ENCODE peak calls at places on chromosomes 3 and 15, in four cellular contexts. One of them, this sample, is unnamed.

GRCh38 chr3:126197854-126198584 is 17.6 kb upstream of the ALDH1L1 start:
- DNase-seq in hepatocyte: peak
- DNase-seq in uterus: peak
- DNase-seq in H9: peak
- DNase-seq in this sample: peak

GRCh38 chr3:30221622-30222021 is 384.8 kb upstream of the TGFBR2 start:
- DNase-seq in H9: no peak
- DNase-seq in uterus: no peak
- DNase-seq in hepatocyte: no peak
- DNase-seq in this sample: no peak

GRCh38 chr3:76061654-76062053 is 276.3 kb upstream of the ZNF717 start:
- DNase-seq in H9: no peak
- DNase-seq in hepatocyte: no peak
- DNase-seq in uterus: no peak
- DNase-seq in this sample: no peak

GRCh38 chr3:16258892-16259291 is 5.9 kb downstream of the DPH3 start:
- DNase-seq in uterus: no peak
- DNase-seq in H9: no peak
- DNase-seq in hepatocyte: no peak
- DNase-seq in this sample: no peak

GRCh38 chr3:157618075-157618760 is 115.0 kb upstream of the VEPH1 start:
- DNase-seq in H9: no peak
- DNase-seq in hepatocyte: peak
- DNase-seq in uterus: no peak
- DNase-seq in this sample: no peak

GRCh38 chr3:39088889-39089288 is 18.5 kb downstream of the GORASP1 start:
- DNase-seq in hepatocyte: no peak
- DNase-seq in H9: no peak
- DNase-seq in uterus: no peak
- DNase-seq in this sample: no peak

GRCh38 chr15:50906954-50907865 is 1.3 kb upstream of the AP4E1 start:
- DNase-seq in H9: no peak
- DNase-seq in hepatocyte: peak
- DNase-seq in uterus: no peak
- DNase-seq in this sample: no peak

GRCh38 chr3:181561605-181562031 is 150.1 kb upstream of the SOX2 start:
- DNase-seq in H9: no peak
- DNase-seq in hepatocyte: no peak
- DNase-seq in uterus: no peak
- DNase-seq in this sample: no peak

GRCh38 chr3:123414958-123415792 is 33.7 kb downstream of the ADCY5 start:
- DNase-seq in hepatocyte: no peak
- DNase-seq in uterus: no peak
- DNase-seq in H9: no peak
- DNase-seq in this sample: no peak

GRCh38 chr3:13080591-13080990 is 7.4 kb upstream of the IQSEC1 start:
- DNase-seq in uterus: no peak
- DNase-seq in hepatocyte: no peak
- DNase-seq in H9: no peak
- DNase-seq in this sample: peak

GRCh38 chr3:100650651-100651611 is 41.5 kb downstream of the ADGRG7 start:
- DNase-seq in uterus: no peak
- DNase-seq in H9: no peak
- DNase-seq in hepatocyte: no peak
- DNase-seq in this sample: no peak

GRCh38 chr15:66212471-66212870 is 41.1 kb downstream of the MEGF11 start:
- DNase-seq in uterus: no peak
- DNase-seq in hepatocyte: no peak
- DNase-seq in H9: no peak
- DNase-seq in this sample: no peak

GRCh38 chr3:9915252-9916141 is 1.4 kb upstream of the IL17RC start:
- DNase-seq in H9: peak
- DNase-seq in hepatocyte: peak
- DNase-seq in uterus: peak
- DNase-seq in this sample: peak
- TF ChIP-seq CTCF in H9: peak
- TF ChIP-seq CTCF in hepatocyte: peak
- TF ChIP-seq CTCF in uterus: peak
- TF ChIP-seq CTCF in this sample: peak

GRCh38 chr15:92829875-92830274 is 70.2 kb upstream of the CHD2 start:
- DNase-seq in hepatocyte: no peak
- DNase-seq in uterus: no peak
- DNase-seq in H9: no peak
- DNase-seq in this sample: no peak

GRCh38 chr15:92832992-92833438 is 67.1 kb upstream of the CHD2 start:
- DNase-seq in hepatocyte: no peak
- DNase-seq in uterus: no peak
- DNase-seq in H9: no peak
- DNase-seq in this sample: no peak

GRCh38 chr15:92831459-92832229 is 68.5 kb upstream of the CHD2 start:
- DNase-seq in uterus: peak
- DNase-seq in hepatocyte: peak
- DNase-seq in H9: peak
- DNase-seq in this sample: peak

DNA sequence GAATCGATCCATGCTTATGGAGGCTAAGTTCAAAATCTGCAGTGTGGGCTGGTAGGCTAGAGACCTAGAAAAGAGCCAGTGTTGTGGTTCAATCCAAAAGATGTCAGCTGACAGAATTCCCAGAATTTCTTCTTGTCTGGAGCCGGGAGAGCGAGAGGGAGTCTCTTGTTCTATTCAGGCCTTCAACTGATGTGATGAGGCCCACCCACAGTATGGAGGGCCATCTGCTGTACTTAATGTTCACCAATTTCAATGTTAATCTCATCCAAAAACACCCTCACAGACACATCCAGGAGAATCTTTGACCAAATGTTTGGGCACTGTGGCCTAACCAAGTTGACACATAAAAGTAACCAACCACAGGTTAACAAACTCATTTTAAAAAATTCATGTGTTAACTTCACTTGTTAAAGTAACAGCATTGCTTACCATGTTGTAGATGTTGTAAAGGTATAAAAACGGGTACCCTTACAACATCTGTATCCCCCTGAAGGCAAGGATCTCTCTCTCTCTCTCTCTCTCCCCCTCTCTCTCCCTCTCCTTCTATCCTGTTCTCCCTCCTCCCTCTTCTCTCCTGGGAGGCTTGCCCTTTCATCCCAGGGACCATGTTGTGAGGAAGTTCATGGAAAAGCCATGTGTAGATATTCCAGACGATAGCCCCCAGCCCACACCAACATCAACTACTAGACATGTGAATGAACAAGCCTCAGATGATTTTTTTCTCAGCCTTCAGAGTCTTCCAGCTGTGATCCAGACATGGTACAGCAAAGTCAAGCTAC is 66.4 kb upstream of the CHD2 start:
- DNase-seq in uterus: no peak
- DNase-seq in H9: no peak
- DNase-seq in hepatocyte: no peak
- DNase-seq in this sample: no peak
- H3K27ac ChIP-seq in uterus: peak
- H3K27ac ChIP-seq in H9: no peak
- H3K27ac ChIP-seq in hepatocyte: peak
- H3K27ac ChIP-seq in this sample: peak

DNA sequence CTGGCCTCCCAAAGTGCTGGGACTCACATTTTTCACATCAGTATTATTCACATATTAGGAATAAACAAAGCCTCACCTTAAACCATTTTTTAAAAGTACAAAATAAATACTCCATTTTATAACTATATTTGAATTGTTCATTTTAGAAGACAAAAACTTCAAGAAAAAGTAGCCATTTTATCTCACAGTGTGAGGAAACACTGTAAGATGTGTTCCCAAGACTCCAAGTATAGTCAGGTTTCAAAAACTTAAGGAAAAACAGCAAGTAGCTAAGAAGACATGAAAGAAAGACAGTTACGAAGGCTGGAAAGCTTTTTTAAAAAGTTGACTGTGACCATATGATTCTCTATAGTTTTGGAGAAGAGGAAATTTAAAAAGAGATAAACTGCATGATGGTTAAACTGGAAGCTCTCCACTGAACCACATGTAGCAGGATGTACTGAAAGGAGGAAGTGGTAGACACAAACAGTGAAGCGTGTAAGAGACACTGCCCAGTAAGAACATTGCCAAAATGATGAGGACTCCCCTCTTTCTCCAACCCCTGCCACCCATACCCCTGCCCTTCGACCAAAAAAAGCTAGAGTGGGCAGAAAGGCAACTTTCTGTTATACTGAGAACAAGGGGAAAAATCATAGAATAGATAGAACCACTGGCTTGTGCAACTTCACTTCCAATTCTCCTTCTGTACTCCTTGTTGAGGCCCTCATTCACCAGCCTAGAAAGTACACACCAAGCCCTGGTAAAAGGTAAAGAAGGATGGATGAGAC is 6.2 kb upstream of the TMF1 start:
- DNase-seq in hepatocyte: no peak
- DNase-seq in uterus: no peak
- DNase-seq in H9: no peak
- DNase-seq in this sample: no peak
- TF ChIP-seq CTCF in hepatocyte: no peak
- TF ChIP-seq CTCF in uterus: no peak
- TF ChIP-seq CTCF in H9: no peak
- TF ChIP-seq CTCF in this sample: no peak

GRCh38 chr15:33083232-33084006 is 111.1 kb downstream of the FMN1 start:
- DNase-seq in H9: peak
- DNase-seq in hepatocyte: no peak
- DNase-seq in uterus: no peak
- DNase-seq in this sample: no peak
- H3K27ac ChIP-seq in H9: no peak
- H3K27ac ChIP-seq in hepatocyte: no peak
- H3K27ac ChIP-seq in uterus: no peak
- H3K27ac ChIP-seq in this sample: no peak

GRCh38 chr15:97849183-97849582 is 111.3 kb upstream of the ARRDC4 start:
- DNase-seq in uterus: no peak
- DNase-seq in hepatocyte: no peak
- DNase-seq in H9: no peak
- DNase-seq in this sample: no peak
- TF ChIP-seq CTCF in uterus: no peak
- TF ChIP-seq CTCF in hepatocyte: no peak
- TF ChIP-seq CTCF in H9: peak
- TF ChIP-seq CTCF in this sample: peak

GRCh38 chr3:58464875-58465274 is 27.0 kb upstream of the KCTD6 start:
- DNase-seq in hepatocyte: no peak
- DNase-seq in H9: no peak
- DNase-seq in uterus: no peak
- DNase-seq in this sample: no peak

GRCh38 chr3:58462829-58463180 is 29.1 kb upstream of the KCTD6 start:
- DNase-seq in hepatocyte: no peak
- DNase-seq in uterus: no peak
- DNase-seq in H9: peak
- DNase-seq in this sample: no peak

GRCh38 chr3:58466899-58467563 is 24.9 kb upstream of the KCTD6 start:
- DNase-seq in H9: no peak
- DNase-seq in uterus: no peak
- DNase-seq in hepatocyte: no peak
- DNase-seq in this sample: no peak

GRCh38 chr3:58463942-58464271 is 28.0 kb upstream of the KCTD6 start:
- DNase-seq in hepatocyte: no peak
- DNase-seq in H9: no peak
- DNase-seq in uterus: no peak
- DNase-seq in this sample: no peak

DNA sequence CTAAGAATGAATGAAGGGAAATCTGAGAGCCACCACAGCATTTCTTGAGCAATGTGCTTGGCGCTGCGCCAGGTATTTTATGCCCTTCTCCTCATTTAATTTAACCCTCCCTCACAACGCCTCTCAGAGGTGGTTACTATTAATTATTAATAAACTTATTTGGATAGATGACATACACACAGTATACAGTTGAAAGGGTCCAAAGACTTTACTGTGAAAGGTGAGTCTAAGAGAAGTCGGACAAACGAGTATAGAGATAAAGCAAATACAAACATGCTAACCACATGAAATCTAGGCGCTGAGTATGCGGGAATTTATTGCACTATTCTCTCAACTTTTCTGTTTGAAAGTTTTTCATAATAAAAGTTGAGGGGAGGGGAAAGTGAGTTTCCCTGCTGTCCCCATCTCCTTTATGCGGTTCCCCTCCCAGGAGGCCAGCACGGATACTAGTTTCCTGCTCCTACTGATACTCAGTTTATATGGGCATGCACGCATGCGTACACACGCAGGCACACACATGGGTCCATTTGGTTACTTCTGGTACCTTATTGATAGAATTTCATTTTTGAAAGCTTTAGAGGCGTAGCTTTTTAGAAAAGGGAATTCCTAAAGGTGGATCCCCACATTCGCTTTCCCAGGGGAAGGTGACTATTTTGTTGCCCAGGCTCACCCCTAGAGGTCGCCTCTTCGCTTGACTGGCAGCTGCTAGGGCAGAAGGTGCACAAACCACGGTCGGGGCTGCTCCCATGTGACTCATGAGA is 28.5 kb upstream of the KCTD6 start:
- DNase-seq in uterus: peak
- DNase-seq in H9: peak
- DNase-seq in hepatocyte: peak
- DNase-seq in this sample: peak
- H3K27ac ChIP-seq in uterus: peak
- H3K27ac ChIP-seq in H9: peak
- H3K27ac ChIP-seq in hepatocyte: no peak
- H3K27ac ChIP-seq in this sample: no peak

GRCh38 chr3:175149675-175150074 is 290.5 kb downstream of the NAALADL2 start:
- DNase-seq in uterus: no peak
- DNase-seq in hepatocyte: peak
- DNase-seq in H9: no peak
- DNase-seq in this sample: peak

GRCh38 chr3:175144368-175144767 is 285.2 kb downstream of the NAALADL2 start:
- DNase-seq in uterus: no peak
- DNase-seq in H9: no peak
- DNase-seq in hepatocyte: no peak
- DNase-seq in this sample: no peak

GRCh38 chr3:175150812-175151411 is 291.8 kb downstream of the NAALADL2 start:
- DNase-seq in hepatocyte: no peak
- DNase-seq in uterus: no peak
- DNase-seq in H9: no peak
- DNase-seq in this sample: no peak

DNA sequence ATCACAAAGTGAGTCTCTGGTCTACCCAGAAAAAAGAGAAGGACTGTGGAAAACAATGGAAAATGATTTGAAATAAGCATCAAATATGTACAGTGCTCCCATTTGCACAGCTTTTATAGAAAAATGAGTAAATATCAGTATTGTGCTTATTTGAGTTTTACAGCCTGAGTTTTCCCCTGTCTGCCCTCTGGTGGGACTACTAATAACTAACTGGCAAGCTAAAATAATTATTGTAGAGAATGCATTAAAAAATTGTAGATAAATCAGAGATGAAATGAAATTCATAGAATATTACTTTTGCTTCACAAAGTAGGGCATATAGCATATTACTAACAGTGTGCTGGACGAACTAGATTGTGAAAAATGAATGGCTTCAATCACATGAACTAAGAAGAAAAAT is 287.1 kb downstream of the NAALADL2 start:
- DNase-seq in H9: no peak
- DNase-seq in uterus: no peak
- DNase-seq in hepatocyte: peak
- DNase-seq in this sample: no peak
- TF ChIP-seq CTCF in H9: peak
- TF ChIP-seq CTCF in uterus: no peak
- TF ChIP-seq CTCF in hepatocyte: peak
- TF ChIP-seq CTCF in this sample: no peak

This sample was measured in WERI-Rb-1.